ENCODE peak calls at places on chromosomes 5 and 9, in five cellular contexts. P is activated CD4-positive, alpha-beta T cell treated with anti-CD3 and anti-CD28 coated beads for 24 hours; Y is GM23248; H is stimulated activated CD4-positive, alpha-beta T cell treated with anti-CD3 and anti-CD28 coated beads, Interleukin-15, amount 100 ng/mL, for 24 hours; X is NCI-H1048. R is an unnamed sample.

GRCh38 chr9:113701741-113702422 is 174.2 kb upstream of the ZNF618 start:
- DNase-seq in P (no peak), Y (peak), H (no peak), X (no peak), R (no peak)

GRCh38 chr9:1366300-1366699 is 316.1 kb downstream of the DMRT2 start:
- DNase-seq in P (no peak), Y (no peak), H (no peak), X (no peak), R (no peak)

GRCh38 chr9:17802249-17802857 is 223.5 kb downstream of the SH3GL2 start:
- DNase-seq in P (no peak), Y (peak), H (no peak), X (no peak), R (no peak)

GRCh38 chr9:22119537-22120167 is 110.5 kb upstream of the CDKN2B start:
- DNase-seq in P (no peak), Y (peak), H (no peak), X (no peak), R (no peak)

GRCh38 chr9:109272745-109273144 is 48.1 kb downstream of the EPB41L4B start:
- DNase-seq in P (no peak), Y (peak), H (no peak), X (no peak), R (no peak)

GRCh38 chr9:133980864-133981588 is 11.1 kb downstream of the VAV2 start:
- DNase-seq in P (no peak), Y (no peak), H (no peak), X (no peak), R (peak)

GRCh38 chr5:148229840-148230239 is 8.5 kb upstream of the MARCOL start:
- DNase-seq in P (no peak), Y (no peak), H (no peak), X (no peak), R (no peak)

GRCh38 chr9:90167920-90168319 is 474.7 kb downstream of the DIRAS2 start:
- DNase-seq in P (no peak), Y (no peak), H (no peak), X (no peak), R (no peak)

GRCh38 chr5:14399054-14399657 is 182.4 kb upstream of the OTULINL start:
- DNase-seq in P (no peak), Y (peak), H (no peak), X (no peak), R (no peak)

GRCh38 chr5:128407956-128408355 is 130.1 kb downstream of the FBN2 start:
- DNase-seq in P (no peak), Y (no peak), H (no peak), X (no peak), R (no peak)

GRCh38 chr9:129138476-129139232 is 27.4 kb downstream of the PTPA start:
- DNase-seq in P (no peak), Y (peak), H (no peak), X (no peak), R (peak)

GRCh38 chr5:126139773-126140172 is 283.4 kb upstream of the GRAMD2B start:
- DNase-seq in P (no peak), Y (peak), H (no peak), X (no peak), R (no peak)

GRCh38 chr5:149133795-149134777 is 7.2 kb upstream of the ABLIM3 start:
- DNase-seq in P (no peak), Y (peak), H (no peak), X (no peak), R (peak)

GRCh38 chr5:144281784-144282183 is 111.1 kb downstream of the KCTD16 start:
- DNase-seq in P (no peak), Y (no peak), H (no peak), X (no peak), R (no peak)

GRCh38 chr9:21160178-21160577 is 6.3 kb downstream of the IFNA21 start:
- DNase-seq in P (no peak), Y (no peak), H (peak), X (no peak), R (no peak)

GRCh38 chr5:157180374-157181264 is at the start of gene ITK:
- DNase-seq in P (no peak), Y (no peak), H (no peak), X (no peak), R (no peak)

GRCh38 chr5:57777174-57777581 is 294.6 kb upstream of the ACTBL2 start:
- DNase-seq in P (no peak), Y (peak), H (no peak), X (no peak), R (no peak)

GRCh38 chr5:94618029-94618492 is 343 bp downstream of the KIAA0825 start:
- DNase-seq in P (no peak), Y (peak), H (no peak), X (no peak), R (peak)

GRCh38 chr9:14014744-14015143 is 299.2 kb downstream of the NFIB start:
- DNase-seq in P (no peak), Y (no peak), H (no peak), X (no peak), R (no peak)

GRCh38 chr9:106862115-106862945 is 636 bp upstream of the ZNF462 start:
- DNase-seq in P (no peak), Y (peak), H (peak), X (no peak), R (no peak)

GRCh38 chr9:92969516-92970466 is 22.5 kb downstream of the FGD3 start:
- DNase-seq in P (no peak), Y (no peak), H (no peak), X (no peak), R (no peak)

GRCh38 chr9:124306098-124306735 is 48.5 kb downstream of the NEK6 start:
- DNase-seq in P (no peak), Y (peak), H (no peak), X (no peak), R (no peak)

GRCh38 chr5:81080809-81081460 is 120.8 kb downstream of the RASGRF2 start:
- DNase-seq in P (no peak), Y (no peak), H (no peak), X (no peak), R (no peak)

GRCh38 chr5:35803221-35803651 is 53.5 kb upstream of the IL7R start:
- DNase-seq in P (no peak), Y (peak), H (no peak), X (no peak), R (no peak)

GRCh38 chr9:25716220-25716872 is 38.1 kb upstream of the TUSC1 start:
- DNase-seq in P (no peak), Y (peak), H (no peak), X (peak), R (no peak)

GRCh38 chr5:61301345-61301744 is 30.7 kb upstream of the ZSWIM6 start:
- DNase-seq in P (no peak), Y (peak), H (no peak), X (no peak), R (no peak)

GRCh38 chr5:141835928-141836667 is 42.1 kb downstream of the PCDH1 start:
- DNase-seq in P (no peak), Y (peak), H (no peak), X (no peak), R (no peak)

GRCh38 chr5:99621772-99622681 is 693.2 kb upstream of the CHD1 start:
- DNase-seq in P (no peak), Y (peak), H (no peak), X (no peak), R (no peak)

GRCh38 chr5:133824661-133825254 is 143.7 kb downstream of the C5orf15 start:
- DNase-seq in P (peak), Y (no peak), H (peak), X (no peak), R (no peak)